ENCODE peak calls at places on chromosome 1, in ten cellular contexts. O, B, D, Z, S, T, Q, M, K and Y are unnamed samples.

GRCh38 chr1:226609836-226610455 is 61.4 kb downstream of the STUM start:
- DNase-seq in O (no peak), B (no peak), D (no peak), Z (no peak), S (no peak), T (no peak), Q (no peak), M (no peak), K (no peak), Y (no peak)

GRCh38 chr1:58649555-58649954 is 50.3 kb downstream of the MYSM1 start:
- DNase-seq in O (no peak), B (no peak), D (no peak), Z (peak), S (no peak), T (peak), Q (no peak), M (no peak), K (no peak), Y (peak)

GRCh38 chr1:109821221-109821669 is 57.5 kb upstream of the EPS8L3 start:
- DNase-seq in O (no peak), B (no peak), D (peak), Z (peak), S (no peak), T (no peak), Q (no peak), M (no peak), K (no peak), Y (peak)

GRCh38 chr1:166489670-166490436 is 323.1 kb upstream of the FAM78B start:
- DNase-seq in O (peak), B (no peak), D (peak), Z (peak), S (no peak), T (peak), Q (no peak), M (no peak), K (peak), Y (peak)

GRCh38 chr1:168834225-168834872 is 105.3 kb upstream of the DPT start:
- DNase-seq in O (peak), B (no peak), D (no peak), Z (no peak), S (no peak), T (no peak), Q (no peak), M (no peak), K (no peak), Y (no peak)

GRCh38 chr1:151653397-151653796 is 41.5 kb downstream of the SNX27 start:
- DNase-seq in O (no peak), B (no peak), D (no peak), Z (no peak), S (no peak), T (no peak), Q (no peak), M (no peak), K (no peak), Y (no peak)

GRCh38 chr1:198373376-198373775 is 167.1 kb downstream of the ATP6V1G3 start:
- DNase-seq in O (no peak), B (no peak), D (no peak), Z (peak), S (no peak), T (no peak), Q (no peak), M (no peak), K (no peak), Y (no peak)

GRCh38 chr1:40825430-40825778 is 36.8 kb downstream of the CITED4 start:
- DNase-seq in O (peak), B (no peak), D (no peak), Z (no peak), S (no peak), T (no peak), Q (no peak), M (no peak), K (no peak), Y (no peak)

GRCh38 chr1:35298464-35298863 is 30.0 kb downstream of the ZMYM4 start:
- DNase-seq in O (peak), B (no peak), D (no peak), Z (peak), S (peak), T (no peak), Q (peak), M (peak), K (peak), Y (peak)

GRCh38 chr1:154425172-154425571 is 20.0 kb downstream of the IL6R start:
- DNase-seq in O (no peak), B (no peak), D (no peak), Z (no peak), S (no peak), T (no peak), Q (no peak), M (no peak), K (no peak), Y (no peak)

GRCh38 chr1:37673920-37674319 is 18.4 kb upstream of the CDCA8 start:
- DNase-seq in O (no peak), B (no peak), D (no peak), Z (no peak), S (no peak), T (peak), Q (no peak), M (no peak), K (no peak), Y (peak)

GRCh38 chr1:180343931-180344406 is 113.9 kb downstream of the LHX4 start:
- DNase-seq in O (peak), B (no peak), D (no peak), Z (no peak), S (peak), T (no peak), Q (no peak), M (peak), K (peak), Y (no peak)

GRCh38 chr1:55592122-55592521 is 377.0 kb upstream of the USP24 start:
- DNase-seq in O (no peak), B (no peak), D (no peak), Z (no peak), S (no peak), T (no peak), Q (no peak), M (no peak), K (no peak), Y (no peak)

GRCh38 chr1:38246955-38247952 is 200.7 kb upstream of the POU3F1 start:
- DNase-seq in O (no peak), B (no peak), D (no peak), Z (peak), S (no peak), T (no peak), Q (no peak), M (no peak), K (no peak), Y (no peak)

GRCh38 chr1:116239916-116240315 is 128.7 kb downstream of the MAB21L3 start:
- DNase-seq in O (no peak), B (no peak), D (no peak), Z (no peak), S (no peak), T (no peak), Q (no peak), M (no peak), K (no peak), Y (no peak)

GRCh38 chr1:212794561-212795014 is 2.9 kb downstream of the TATDN3 start:
- DNase-seq in O (peak), B (no peak), D (no peak), Z (no peak), S (no peak), T (no peak), Q (peak), M (no peak), K (peak), Y (no peak)

GRCh38 chr1:153035211-153035610 is 4.2 kb downstream of the SPRR1B start:
- DNase-seq in O (no peak), B (no peak), D (no peak), Z (no peak), S (no peak), T (no peak), Q (no peak), M (no peak), K (no peak), Y (no peak)

GRCh38 chr1:205813755-205814058 is 709 bp upstream of the SLC41A1 start:
- DNase-seq in O (no peak), B (no peak), D (no peak), Z (peak), S (peak), T (no peak), Q (no peak), M (no peak), K (no peak), Y (no peak)

GRCh38 chr1:89060091-89060490 is 4.9 kb downstream of the GBP1 start:
- DNase-seq in O (no peak), B (no peak), D (no peak), Z (peak), S (no peak), T (no peak), Q (no peak), M (no peak), K (no peak), Y (no peak)